ENCODE peak calls at places on chromosomes 4 and X, in four cellular contexts. X is esophagus squamous epithelium, J is suprapubic skin, V is pancreas. B is an unnamed sample. For H3K4me1, the result is how much of the 10 kb centered on the place peaks cover.

GRCh38 chr4:187380181-187380581 is 615.4 kb upstream of the ZFP42 start:
- DNase-seq in J (no peak), X (no peak), V (peak), B (no peak)

GRCh38 chrX:41588271-41588670 is 100.5 kb upstream of the GPR34 start:
- DNase-seq in X (no peak), J (no peak), V (no peak), B (no peak)

GRCh38 chr4:13912966-13913365 is 285.4 kb upstream of the BOD1L1 start:
- DNase-seq in J (no peak), V (no peak), X (no peak), B (no peak)

GRCh38 chr4:67087897-67088296 is 457.4 kb downstream of the CENPC start:
- DNase-seq in V (peak), J (peak), X (no peak), B (no peak)

GRCh38 chrX:77918568-77918967 is 8.1 kb downstream of the ATP7A start:
- DNase-seq in J (no peak), V (no peak), X (no peak), B (no peak)

GRCh38 chr4:111066887-111067286 is 444.0 kb upstream of the PITX2 start:
- DNase-seq in X (no peak), V (no peak), J (no peak), B (no peak)

GRCh38 chr4:13173974-13174373 is 310.2 kb downstream of the RAB28 start:
- DNase-seq in X (no peak), J (peak), V (no peak), B (peak)

GRCh38 chr4:63232058-63232457 is 1177.2 kb downstream of the TECRL start:
- DNase-seq in V (no peak), X (no peak), J (no peak), B (no peak)

GRCh38 chr4:172042714-172043114 is 229.5 kb downstream of the GALNTL6 start:
- DNase-seq in J (no peak), X (no peak), V (no peak), B (peak)

GRCh38 chrX:13485167-13485566 is 84.2 kb upstream of the EGFL6 start:
- DNase-seq in X (no peak), V (no peak), J (no peak), B (peak)

GRCh38 chrX:128464091-128464490 is 411.9 kb upstream of the ACTRT1 start:
- DNase-seq in J (no peak), V (no peak), X (no peak), B (no peak)

GRCh38 chr4:34318773-34319172 is 1925.5 kb downstream of the ARAP2 start:
- DNase-seq in V (no peak), X (no peak), J (no peak), B (no peak)

GRCh38 chr4:159024266-159024665 is 78.6 kb upstream of the RAPGEF2 start:
- DNase-seq in V (no peak), X (no peak), J (no peak), B (no peak)

GRCh38 chrX:133992877-133993276 is 7.5 kb upstream of the GPC3 start:
- DNase-seq in V (no peak), J (no peak), X (no peak), B (no peak)

GRCh38 chrX:119501511-119502148 is 33.4 kb downstream of the SLC25A5 start:
- DNase-seq in V (no peak), J (peak), X (no peak), B (no peak)

GRCh38 chr4:17812125-17812524 is 1.3 kb downstream of the NCAPG start:
- DNase-seq in V (no peak), J (no peak), X (no peak), B (no peak)

GRCh38 chr4:88609387-88609786 is 17.1 kb downstream of the HERC3 start:
- DNase-seq in V (no peak), X (no peak), J (no peak), B (no peak)

GRCh38 chr4:19776929-19777328 is 474.8 kb upstream of the SLIT2 start:
- DNase-seq in J (no peak), X (no peak), V (no peak), B (no peak)

GRCh38 chr4:92433272-92433758 is 129.5 kb downstream of the GRID2 start:
- DNase-seq in X (no peak), J (no peak), V (no peak), B (no peak)

GRCh38 chr4:55032179-55032578 is 93.2 kb downstream of the KDR start:
- DNase-seq in V (no peak), J (no peak), X (no peak), B (no peak)

GRCh38 chr4:20506827-20507226 is 193.4 kb upstream of the PACRGL start:
- DNase-seq in V (no peak), X (no peak), J (no peak), B (no peak)

GRCh38 chr4:169100656-169101055 is 90.6 kb upstream of the CBR4 start:
- DNase-seq in V (no peak), X (no peak), J (no peak), B (no peak)

GRCh38 chr4:98311656-98312055 is 50.5 kb downstream of the RAP1GDS1 start:
- DNase-seq in X (no peak), J (no peak), V (no peak), B (no peak)

GRCh38 chrX:82219129-82219528 is 1017.2 kb downstream of the SH3BGRL start:
- DNase-seq in V (no peak), J (no peak), X (no peak), B (no peak)

GRCh38 chr4:4810778-4811177 is 48.7 kb upstream of the MSX1 start:
- DNase-seq in V (no peak), J (no peak), X (no peak), B (no peak)

GRCh38 chr4:77187231-77187630 is 30.2 kb downstream of the CCNG2 start:
- DNase-seq in X (no peak), V (no peak), J (no peak), B (no peak)

GRCh38 chr4:169933531-169933930 is 92.7 kb downstream of the MFAP3L start:
- DNase-seq in J (no peak), X (no peak), V (no peak), B (no peak)

GRCh38 chr4:152364883-152365282 is 171.0 kb downstream of the FBXW7 start:
- DNase-seq in J (no peak), V (no peak), X (no peak), B (no peak)

GRCh38 chr4:41098093-41098492 is 116.2 kb downstream of the APBB2 start:
- DNase-seq in V (no peak), X (no peak), J (no peak), B (no peak)

GRCh38 chr4:162911349-162911748 is 255.3 kb downstream of the NAF1 start:
- DNase-seq in X (no peak), V (no peak), J (no peak), B (no peak)

GRCh38 chr4:78650106-78651021 is 98.8 kb downstream of the ANXA3 start:
- DNase-seq in X (no peak), V (no peak), J (no peak), B (no peak)

GRCh38 chr4:78653655-78654054 is 102.1 kb downstream of the ANXA3 start:
- DNase-seq in X (no peak), J (no peak), V (no peak), B (no peak)

GRCh38 chr4:78654809-78655208 is 103.2 kb downstream of the ANXA3 start:
- DNase-seq in J (no peak), V (no peak), X (no peak), B (no peak)

GRCh38 chr4:78651250-78651860 is 99.8 kb downstream of the ANXA3 start:
- DNase-seq in J (no peak), X (no peak), V (no peak), B (no peak)

GRCh38 chr4:78652282-78652876 is 100.8 kb downstream of the ANXA3 start:
- DNase-seq in J (no peak), X (no peak), V (no peak), B (no peak)
- H3K4me1 ChIP-seq in J (half or more), X (under half), V (under half), B (under half)

GRCh38 chrX:121254336-121254735 is 206.9 kb downstream of the GLUD2 start:
- DNase-seq in J (no peak), V (no peak), X (no peak), B (no peak)
- TF ChIP-seq CTCF in J (no peak), V (no peak), X (no peak), B (no peak)

GRCh38 chrX:51155157-51155556 is 177.5 kb upstream of the NUDT10 start:
- DNase-seq in X (no peak), J (no peak), V (no peak), B (no peak)
- H3K4me1 ChIP-seq in X (under half), J (under half), V (under half), B (under half)

GRCh38 chrX:30275498-30275897 is 28.6 kb downstream of the MAGEB1 start:
- DNase-seq in V (no peak), J (no peak), X (no peak), B (no peak)
- TF ChIP-seq CTCF in V (no peak), J (no peak), X (no peak), B (no peak)

GRCh38 chr4:2796261-2797187 is 3.6 kb downstream of the SH3BP2 start:
- DNase-seq in X (no peak), V (peak), J (peak), B (peak)

GRCh38 chr4:2795558-2796260 is 2.8 kb downstream of the SH3BP2 start:
- DNase-seq in J (peak), X (no peak), V (peak), B (peak)

GRCh38 chr4:2793920-2794706 is 1.2 kb downstream of the SH3BP2 start:
- DNase-seq in J (peak), V (peak), X (no peak), B (peak)

GRCh38 chr4:2793578-2793919 is 664 bp downstream of the SH3BP2 start:
- DNase-seq in J (peak), X (no peak), V (peak), B (peak)

DNA sequence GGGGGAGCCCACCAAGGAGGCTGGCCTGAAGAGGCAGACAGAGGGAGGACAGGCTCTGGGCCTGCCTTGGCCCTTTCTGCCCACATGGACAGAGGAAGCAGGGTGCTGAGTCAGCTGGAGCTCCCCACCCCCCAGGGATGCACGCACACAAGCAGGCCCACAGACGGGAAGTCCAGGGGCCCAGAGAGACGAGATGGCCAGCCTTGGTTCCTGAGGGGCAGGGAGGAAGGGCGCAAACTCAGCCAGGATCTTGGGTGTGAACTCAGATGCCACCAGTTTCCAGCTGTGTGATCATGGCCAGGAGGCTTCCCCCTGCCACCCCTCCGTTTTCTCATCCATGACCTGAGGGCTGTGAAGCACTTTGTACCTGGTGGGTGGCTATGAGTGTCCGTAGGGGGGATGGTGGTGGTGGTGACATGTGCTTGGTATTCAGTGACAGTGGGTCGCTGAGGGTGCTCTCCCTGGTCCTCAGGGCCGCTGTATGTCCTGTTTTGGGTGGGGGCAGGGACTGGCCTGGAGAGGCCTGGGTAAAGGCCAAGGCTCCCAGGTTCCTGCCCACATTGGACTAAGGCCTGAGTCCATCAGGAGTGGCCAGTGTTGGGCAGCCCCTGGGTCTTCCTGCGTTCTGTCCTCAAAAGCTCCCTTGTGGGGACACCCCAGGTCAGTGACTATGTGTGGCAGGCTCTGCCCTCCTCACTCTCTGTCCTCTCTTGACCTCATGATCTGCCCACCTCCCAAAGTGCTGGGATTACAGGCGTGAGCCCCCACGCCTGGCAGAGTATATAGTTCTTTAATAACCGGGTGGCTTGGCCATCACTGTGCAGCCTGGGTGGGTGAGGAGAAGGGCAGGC is 2.0 kb downstream of the SH3BP2 start:
- DNase-seq in V (peak), X (no peak), J (peak), B (peak)
- H3K4me1 ChIP-seq in V (under half), X (half or more), J (half or more), B (half or more)

GRCh38 chr4:113684534-113685091 is 76.9 kb downstream of the CAMK2D start:
- DNase-seq in V (no peak), X (no peak), J (no peak), B (peak)
- TF ChIP-seq CTCF in V (no peak), X (no peak), J (no peak), B (no peak)

GRCh38 chr4:122842392-122842791 is 15.8 kb downstream of the FGF2 start:
- DNase-seq in J (no peak), X (no peak), V (no peak), B (no peak)
- H3K4me1 ChIP-seq in J (under half), X (under half), V (under half), B (under half)

B was measured in mucosa of descending colon.